ENCODE peak calls at places on chromosomes 3 and 15, in five cellular contexts. E is H1, A is HepG2, T is K562, D is GM12878. U is an unnamed sample.

GRCh38 chr15:68309024-68309423 is 31.5 kb downstream of the FEM1B start:
- DNase-seq in E (no peak), A (peak), T (no peak), D (no peak), U (no peak)

GRCh38 chr3:152403632-152404066 is 134.9 kb downstream of the MBNL1 start:
- DNase-seq in E (no peak), A (no peak), T (peak), D (no peak), U (no peak)

GRCh38 chr3:168168743-168169142 is 73.0 kb upstream of the GOLIM4 start:
- DNase-seq in E (no peak), A (no peak), T (no peak), D (no peak), U (no peak)

GRCh38 chr3:53753518-53754183 is 92.6 kb downstream of the CHDH start:
- DNase-seq in E (no peak), A (no peak), T (no peak), D (no peak), U (no peak)

GRCh38 chr3:192864943-192865342 is 52.7 kb downstream of the MB21D2 start:
- DNase-seq in E (no peak), A (no peak), T (no peak), D (no peak), U (no peak)

GRCh38 chr3:37605754-37606153 is 255.9 kb upstream of the CTDSPL start:
- DNase-seq in E (no peak), A (no peak), T (no peak), D (no peak), U (no peak)

GRCh38 chr3:129121016-129121791 is 400 bp downstream of the RAB43 start:
- DNase-seq in E (no peak), A (no peak), T (no peak), D (no peak), U (peak)

GRCh38 chr3:117874028-117874765 is 1160.4 kb downstream of the IGSF11 start:
- DNase-seq in E (no peak), A (no peak), T (no peak), D (no peak), U (no peak)

GRCh38 chr15:56244811-56245576 is 1.3 kb upstream of the RFX7 start:
- DNase-seq in E (no peak), A (peak), T (peak), D (no peak), U (peak)

GRCh38 chr15:95347846-95348245 is 982.7 kb upstream of the NR2F2 start:
- DNase-seq in E (no peak), A (no peak), T (no peak), D (no peak), U (no peak)

GRCh38 chr3:27385504-27385903 is 16.3 kb upstream of the NEK10 start:
- DNase-seq in E (no peak), A (no peak), T (no peak), D (no peak), U (no peak)

GRCh38 chr15:60061758-60062157 is 57.6 kb downstream of the FOXB1 start:
- DNase-seq in E (no peak), A (no peak), T (no peak), D (no peak), U (no peak)

GRCh38 chr15:63848881-63849551 is 15.3 kb upstream of the HERC1 start:
- DNase-seq in E (no peak), A (no peak), T (no peak), D (no peak), U (no peak)

GRCh38 chr3:126465928-126466564 is 9.6 kb downstream of the ZXDC start:
- DNase-seq in E (no peak), A (no peak), T (no peak), D (no peak), U (no peak)

GRCh38 chr3:37494206-37494605 is 319.8 kb upstream of the LRRFIP2 start:
- DNase-seq in E (no peak), A (no peak), T (no peak), D (no peak), U (no peak)

GRCh38 chr3:156332304-156332703 is 211.9 kb downstream of the KCNAB1 start:
- DNase-seq in E (no peak), A (no peak), T (no peak), D (no peak), U (no peak)

GRCh38 chr3:52670621-52671521 is 14.8 kb downstream of the PBRM1 start:
- DNase-seq in E (no peak), A (peak), T (peak), D (peak), U (no peak)

GRCh38 chr3:134511500-134511899 is 25.6 kb downstream of the CEP63 start:
- DNase-seq in E (no peak), A (no peak), T (no peak), D (no peak), U (no peak)

GRCh38 chr3:13574798-13575451 is 26.0 kb downstream of the FBLN2 start:
- DNase-seq in E (no peak), A (no peak), T (peak), D (no peak), U (no peak)

GRCh38 chr15:48005921-48006541 is 114.8 kb upstream of the SLC24A5 start:
- DNase-seq in E (no peak), A (no peak), T (no peak), D (no peak), U (peak)

GRCh38 chr15:29812384-29812694 is 9.9 kb downstream of the TJP1 start:
- DNase-seq in E (no peak), A (no peak), T (no peak), D (no peak), U (peak)

GRCh38 chr3:119145128-119145499 is 851 bp upstream of the TEX55 start:
- DNase-seq in E (no peak), A (no peak), T (no peak), D (no peak), U (no peak)

GRCh38 chr3:190380184-190380583 is 7.8 kb upstream of the CLDN16 start:
- DNase-seq in E (no peak), A (no peak), T (no peak), D (no peak), U (no peak)

GRCh38 chr3:34312684-34313083 is 514.3 kb downstream of the PDCD6IP start:
- DNase-seq in E (no peak), A (no peak), T (no peak), D (no peak), U (no peak)

GRCh38 chr15:87777054-87777498 is 479.5 kb downstream of the NTRK3 start:
- DNase-seq in E (no peak), A (no peak), T (no peak), D (no peak), U (no peak)

GRCh38 chr3:101131767-101132166 is 138.5 kb upstream of the ABI3BP start:
- DNase-seq in E (no peak), A (no peak), T (peak), D (no peak), U (peak)

GRCh38 chr15:52794665-52795463 is 4.7 kb upstream of the ONECUT1 start:
- DNase-seq in E (peak), A (no peak), T (no peak), D (no peak), U (peak)

GRCh38 chr3:53944019-53944418 is 52.4 kb upstream of the SELENOK start:
- DNase-seq in E (no peak), A (no peak), T (no peak), D (no peak), U (no peak)

GRCh38 chr3:36476274-36476942 is 96.1 kb downstream of the STAC start:
- DNase-seq in E (no peak), A (no peak), T (no peak), D (no peak), U (no peak)

GRCh38 chr3:57184516-57184915 is 15.3 kb downstream of the HESX1 start:
- DNase-seq in E (no peak), A (no peak), T (no peak), D (no peak), U (no peak)

GRCh38 chr3:40333416-40333815 is 23.9 kb downstream of the EIF1B start:
- DNase-seq in E (no peak), A (no peak), T (no peak), D (no peak), U (no peak)

GRCh38 chr15:39628821-39629220 is 47.9 kb downstream of the THBS1 start:
- DNase-seq in E (no peak), A (no peak), T (no peak), D (no peak), U (no peak)

GRCh38 chr3:123638936-123639680 is 54.3 kb upstream of the HACD2 start:
- DNase-seq in E (no peak), A (no peak), T (no peak), D (no peak), U (no peak)

GRCh38 chr3:184373422-184373821 is 4.6 kb downstream of the THPO start:
- DNase-seq in E (no peak), A (no peak), T (no peak), D (no peak), U (no peak)

GRCh38 chr3:16059081-16059537 is 115.4 kb upstream of the GALNT15 start:
- DNase-seq in E (no peak), A (no peak), T (no peak), D (no peak), U (peak)

GRCh38 chr3:16061491-16061890 is 113.0 kb upstream of the GALNT15 start:
- DNase-seq in E (no peak), A (no peak), T (no peak), D (no peak), U (no peak)

GRCh38 chr3:16059700-16060357 is 114.7 kb upstream of the GALNT15 start:
- DNase-seq in E (no peak), A (no peak), T (no peak), D (no peak), U (no peak)

GRCh38 chr3:16060945-16061344 is 113.5 kb upstream of the GALNT15 start:
- DNase-seq in E (no peak), A (no peak), T (no peak), D (no peak), U (no peak)

GRCh38 chr3:16060358-16060852 is 114.1 kb upstream of the GALNT15 start:
- DNase-seq in E (no peak), A (peak), T (no peak), D (no peak), U (peak)
- H3K4me2 ChIP-seq in E (no peak), A (peak), T (no peak), D (no peak), U (no peak)

GRCh38 chr15:61624950-61625349 is 395.8 kb upstream of the RORA start:
- DNase-seq in E (no peak), A (no peak), T (no peak), D (no peak), U (no peak)

GRCh38 chr15:61623746-61624145 is 394.6 kb upstream of the RORA start:
- DNase-seq in E (no peak), A (no peak), T (no peak), D (no peak), U (no peak)

GRCh38 chr15:61621865-61622264 is 392.8 kb upstream of the RORA start:
- DNase-seq in E (no peak), A (no peak), T (no peak), D (no peak), U (no peak)

GRCh38 chr15:61621146-61621545 is 392.0 kb upstream of the RORA start:
- DNase-seq in E (peak), A (peak), T (peak), D (no peak), U (peak)
- TF ChIP-seq CREB1 in E (no peak), A (no peak), T (no peak), D (no peak), U (no peak)

GRCh38 chr3:47612178-47612577 is 33.5 kb upstream of the CSPG5 start:
- DNase-seq in E (no peak), A (no peak), T (no peak), D (no peak), U (no peak)
- H3K4me2 ChIP-seq in E (no peak), A (no peak), T (no peak), D (no peak), U (no peak)

GRCh38 chr3:186022931-186023330 is 85.1 kb upstream of the TRA2B start:
- DNase-seq in E (no peak), A (no peak), T (no peak), D (no peak), U (no peak)
- TF ChIP-seq CREB1 in E (no peak), A (no peak), T (no peak), D (no peak), U (no peak)

DNA sequence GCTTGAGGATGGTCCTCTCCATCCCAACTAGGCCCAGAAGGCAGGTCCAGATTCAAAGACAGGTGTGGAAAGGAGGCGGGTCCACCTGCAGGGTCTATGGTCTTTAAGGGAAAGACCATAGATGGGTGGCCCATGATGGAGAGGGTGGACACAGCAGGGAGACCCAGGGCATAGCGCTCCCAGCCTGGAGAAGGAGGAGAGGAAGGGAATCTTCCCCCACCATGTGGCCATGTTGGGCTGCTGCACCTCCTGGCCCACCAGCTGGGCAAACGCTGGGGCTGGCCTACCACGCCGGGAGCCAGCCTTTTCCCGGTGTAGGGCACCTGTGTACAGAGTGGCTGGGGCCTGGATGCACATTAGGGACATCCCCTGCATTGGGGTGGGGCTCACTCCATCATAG is 265.2 kb upstream of the TLE3 start:
- DNase-seq in E (no peak), A (peak), T (peak), D (no peak), U (peak)
- H3K4me2 ChIP-seq in E (no peak), A (no peak), T (no peak), D (no peak), U (no peak)

DNA sequence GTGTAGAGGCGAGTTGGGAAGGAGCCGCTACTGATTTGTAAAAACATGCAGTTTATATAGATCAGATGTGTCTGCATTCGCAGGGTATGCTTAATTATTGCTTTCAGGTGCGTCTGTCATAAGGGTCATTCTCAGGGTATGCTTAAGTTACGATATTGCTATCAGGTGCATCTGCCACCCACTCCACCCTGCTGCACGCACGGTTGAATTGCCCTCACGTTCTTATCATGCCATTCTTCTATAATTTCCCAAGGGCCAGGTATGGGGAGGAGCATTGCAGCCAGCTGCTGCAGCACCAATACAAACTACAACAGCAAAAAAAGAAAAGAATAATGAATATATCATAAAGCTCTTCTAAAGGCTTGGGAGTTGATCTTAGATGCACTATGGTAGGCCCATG is 230.0 kb downstream of the KBTBD8 start:
- DNase-seq in E (no peak), A (no peak), T (no peak), D (no peak), U (no peak)
- TF ChIP-seq CREB1 in E (no peak), A (no peak), T (no peak), D (no peak), U (no peak)

GRCh38 chr3:29284578-29284977 is 3.7 kb downstream of the RBMS3 start:
- DNase-seq in E (no peak), A (no peak), T (no peak), D (no peak), U (no peak)
- H3K4me2 ChIP-seq in E (no peak), A (no peak), T (no peak), D (peak), U (no peak)

GRCh38 chr3:38811822-38812221 is 4.2 kb downstream of the SCN10A start:
- DNase-seq in E (no peak), A (no peak), T (no peak), D (no peak), U (no peak)
- TF ChIP-seq CREB1 in E (no peak), A (no peak), T (no peak), D (no peak), U (no peak)